ENCODE peak calls at places on chromosomes 11 and 22, in five cellular contexts. One of them, this sample, is unnamed.
A peak's percentile ranks its signal among the peaks of the same experiment; 100 is the strongest.

GRCh38 chr11:66851698-66852465 is 5.0 kb upstream of the LRFN4 start:
- DNase-seq in OCI-LY7: peak; percentile 70
- DNase-seq in astrocyte of the cerebellum: no peak
- DNase-seq in naive thymus-derived CD4-positive, alpha-beta T cell: no peak
- DNase-seq in BJ: no peak
- DNase-seq in this sample: no peak

GRCh38 chr11:134719397-134719796 is 307.4 kb upstream of the B3GAT1 start:
- DNase-seq in OCI-LY7: no peak
- DNase-seq in naive thymus-derived CD4-positive, alpha-beta T cell: no peak
- DNase-seq in BJ: no peak
- DNase-seq in astrocyte of the cerebellum: no peak
- DNase-seq in this sample: no peak

GRCh38 chr11:86274503-86274902 is 27.5 kb upstream of the HIKESHI start:
- DNase-seq in BJ: no peak
- DNase-seq in naive thymus-derived CD4-positive, alpha-beta T cell: no peak
- DNase-seq in astrocyte of the cerebellum: no peak
- DNase-seq in OCI-LY7: no peak
- DNase-seq in this sample: no peak

GRCh38 chr22:48663297-48663696 is 1164.4 kb downstream of the BRD1 start:
- DNase-seq in OCI-LY7: peak; percentile 10
- DNase-seq in naive thymus-derived CD4-positive, alpha-beta T cell: no peak
- DNase-seq in astrocyte of the cerebellum: no peak
- DNase-seq in BJ: no peak
- DNase-seq in this sample: no peak

GRCh38 chr11:87036756-87037449 is 831 bp upstream of the TMEM135 start:
- DNase-seq in BJ: no peak
- DNase-seq in naive thymus-derived CD4-positive, alpha-beta T cell: no peak
- DNase-seq in astrocyte of the cerebellum: no peak
- DNase-seq in OCI-LY7: peak; percentile 31
- DNase-seq in this sample: no peak

GRCh38 chr11:69637956-69638871 is 2.7 kb upstream of the CCND1 start:
- DNase-seq in OCI-LY7: no peak
- DNase-seq in astrocyte of the cerebellum: no peak
- DNase-seq in BJ: no peak
- DNase-seq in naive thymus-derived CD4-positive, alpha-beta T cell: no peak
- DNase-seq in this sample: no peak

GRCh38 chr22:43782448-43782847 is 29.7 kb downstream of the EFCAB6 start:
- DNase-seq in BJ: no peak
- DNase-seq in OCI-LY7: no peak
- DNase-seq in astrocyte of the cerebellum: no peak
- DNase-seq in naive thymus-derived CD4-positive, alpha-beta T cell: no peak
- DNase-seq in this sample: no peak

GRCh38 chr11:93054881-93055280 is 85.4 kb downstream of the MTNR1B start:
- DNase-seq in BJ: peak; percentile 77
- DNase-seq in astrocyte of the cerebellum: peak; percentile 78
- DNase-seq in OCI-LY7: no peak
- DNase-seq in naive thymus-derived CD4-positive, alpha-beta T cell: no peak
- DNase-seq in this sample: peak; percentile 86

GRCh38 chr11:96098511-96099241 is 174.8 kb upstream of the MTMR2 start:
- DNase-seq in astrocyte of the cerebellum: no peak
- DNase-seq in OCI-LY7: no peak
- DNase-seq in naive thymus-derived CD4-positive, alpha-beta T cell: no peak
- DNase-seq in BJ: no peak
- DNase-seq in this sample: no peak

GRCh38 chr11:9688716-9689511 is 25.0 kb downstream of the SWAP70 start:
- DNase-seq in astrocyte of the cerebellum: peak; percentile 80
- DNase-seq in naive thymus-derived CD4-positive, alpha-beta T cell: no peak
- DNase-seq in OCI-LY7: peak; percentile 87
- DNase-seq in BJ: peak; percentile 30
- DNase-seq in this sample: peak; percentile 41

GRCh38 chr11:5719703-5720495 is 16.3 kb upstream of the OR56B1 start:
- DNase-seq in astrocyte of the cerebellum: no peak
- DNase-seq in OCI-LY7: no peak
- DNase-seq in BJ: no peak
- DNase-seq in naive thymus-derived CD4-positive, alpha-beta T cell: no peak
- DNase-seq in this sample: no peak

GRCh38 chr11:124075841-124076571 is 34.9 kb upstream of the OR10G7 start:
- DNase-seq in astrocyte of the cerebellum: no peak
- DNase-seq in BJ: no peak
- DNase-seq in naive thymus-derived CD4-positive, alpha-beta T cell: no peak
- DNase-seq in OCI-LY7: no peak
- DNase-seq in this sample: no peak

GRCh38 chr22:24060375-24060788 is 49.3 kb downstream of the CABIN1 start:
- DNase-seq in astrocyte of the cerebellum: peak; percentile 93
- DNase-seq in naive thymus-derived CD4-positive, alpha-beta T cell: no peak
- DNase-seq in BJ: peak; percentile 74
- DNase-seq in OCI-LY7: no peak
- DNase-seq in this sample: peak; percentile 64

GRCh38 chr11:77137421-77137820 is 9.4 kb downstream of the MYO7A start:
- DNase-seq in BJ: no peak
- DNase-seq in astrocyte of the cerebellum: no peak
- DNase-seq in OCI-LY7: no peak
- DNase-seq in naive thymus-derived CD4-positive, alpha-beta T cell: no peak
- DNase-seq in this sample: no peak

GRCh38 chr11:77136784-77137420 is 8.9 kb downstream of the MYO7A start:
- DNase-seq in naive thymus-derived CD4-positive, alpha-beta T cell: no peak
- DNase-seq in astrocyte of the cerebellum: no peak
- DNase-seq in BJ: no peak
- DNase-seq in OCI-LY7: no peak
- DNase-seq in this sample: no peak

GRCh38 chr11:77136074-77136473 is 8.0 kb downstream of the MYO7A start:
- DNase-seq in naive thymus-derived CD4-positive, alpha-beta T cell: no peak
- DNase-seq in OCI-LY7: no peak
- DNase-seq in BJ: no peak
- DNase-seq in astrocyte of the cerebellum: no peak
- DNase-seq in this sample: no peak

GRCh38 chr11:77139201-77139600 is 11.2 kb downstream of the MYO7A start:
- DNase-seq in OCI-LY7: no peak
- DNase-seq in naive thymus-derived CD4-positive, alpha-beta T cell: no peak
- DNase-seq in BJ: no peak
- DNase-seq in astrocyte of the cerebellum: no peak
- DNase-seq in this sample: no peak

DNA sequence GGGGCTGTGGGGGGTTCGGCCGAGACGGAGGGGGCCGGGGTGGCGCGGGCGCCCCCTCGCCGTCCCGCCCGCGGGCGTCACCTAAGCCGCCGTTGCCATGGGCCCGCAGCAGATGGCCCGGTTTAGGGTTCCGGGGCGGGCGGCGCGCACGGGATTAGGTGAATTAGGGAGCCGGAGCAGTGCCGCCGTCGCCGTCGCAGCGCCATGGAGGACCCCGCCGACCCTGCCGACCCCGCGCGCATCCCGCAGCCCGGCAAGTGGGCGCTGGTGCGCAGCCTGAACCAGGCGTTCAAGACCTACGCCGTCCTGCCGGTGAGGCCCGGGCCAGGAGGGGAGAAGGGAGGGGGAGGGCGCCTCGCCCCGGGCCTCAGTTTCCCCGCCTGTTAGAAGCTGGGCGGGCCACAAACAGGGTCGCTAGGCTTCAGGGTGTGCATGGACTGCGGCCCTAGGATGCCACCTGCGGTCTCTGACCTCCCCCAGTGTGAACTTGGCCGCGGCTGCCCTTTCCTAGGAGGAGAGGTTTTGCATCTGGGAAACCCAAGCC is 10.1 kb downstream of the MYO7A start:
- DNase-seq in naive thymus-derived CD4-positive, alpha-beta T cell: no peak
- DNase-seq in BJ: no peak
- DNase-seq in OCI-LY7: no peak
- DNase-seq in astrocyte of the cerebellum: no peak
- DNase-seq in this sample: no peak
- H3K4me3 ChIP-seq in naive thymus-derived CD4-positive, alpha-beta T cell: no peak overlapping the region
- H3K4me3 ChIP-seq in BJ: no peak overlapping the region
- H3K4me3 ChIP-seq in OCI-LY7: no peak overlapping the region
- H3K4me3 ChIP-seq in astrocyte of the cerebellum: no peak overlapping the region
- H3K4me3 ChIP-seq in this sample: no peak overlapping the region

GRCh38 chr11:825366-826231 is 2.1 kb upstream of the CRACR2B start:
- DNase-seq in OCI-LY7: no peak
- DNase-seq in astrocyte of the cerebellum: no peak
- DNase-seq in naive thymus-derived CD4-positive, alpha-beta T cell: no peak
- DNase-seq in BJ: no peak
- DNase-seq in this sample: no peak

GRCh38 chr11:827861-828167 is at the start of gene CRACR2B:
- DNase-seq in OCI-LY7: no peak
- DNase-seq in BJ: no peak
- DNase-seq in astrocyte of the cerebellum: no peak
- DNase-seq in naive thymus-derived CD4-positive, alpha-beta T cell: no peak
- DNase-seq in this sample: no peak

GRCh38 chr11:828501-829115 is 889 bp downstream of the CRACR2B start:
- DNase-seq in OCI-LY7: no peak
- DNase-seq in astrocyte of the cerebellum: no peak
- DNase-seq in naive thymus-derived CD4-positive, alpha-beta T cell: no peak
- DNase-seq in BJ: no peak
- DNase-seq in this sample: no peak

GRCh38 chr11:827146-827860 is 416 bp upstream of the CRACR2B start:
- DNase-seq in naive thymus-derived CD4-positive, alpha-beta T cell: no peak
- DNase-seq in OCI-LY7: peak; percentile 43
- DNase-seq in astrocyte of the cerebellum: no peak
- DNase-seq in BJ: no peak
- DNase-seq in this sample: no peak

DNA sequence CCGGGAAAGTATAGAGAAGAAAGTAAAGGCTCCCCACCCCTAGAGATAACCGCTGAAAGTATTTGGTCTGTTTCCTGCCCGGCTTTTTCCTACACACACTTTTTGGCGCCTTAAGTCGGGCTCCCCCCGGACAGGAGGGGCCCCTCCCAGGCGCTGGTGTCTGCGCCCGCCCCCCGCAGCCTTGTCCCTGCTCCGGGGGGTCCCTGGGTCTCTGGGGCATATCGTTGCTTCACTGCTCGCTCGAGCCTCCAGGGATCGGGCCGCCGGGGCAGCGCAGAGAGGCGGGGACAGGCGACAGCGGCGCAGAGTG is 928 bp upstream of the CRACR2B start:
- DNase-seq in naive thymus-derived CD4-positive, alpha-beta T cell: no peak
- DNase-seq in OCI-LY7: no peak
- DNase-seq in astrocyte of the cerebellum: no peak
- DNase-seq in BJ: no peak
- DNase-seq in this sample: no peak
- H3K4me3 ChIP-seq in naive thymus-derived CD4-positive, alpha-beta T cell: peak overlapping the region; percentile 37
- H3K4me3 ChIP-seq in OCI-LY7: peak overlapping the region; percentile 62
- H3K4me3 ChIP-seq in astrocyte of the cerebellum: peak overlapping the region; percentile 21
- H3K4me3 ChIP-seq in BJ: peak overlapping the region; percentile 25
- H3K4me3 ChIP-seq in this sample: peak overlapping the region; percentile 14

GRCh38 chr11:1151366-1152315 is 6.1 kb upstream of the MUC5AC start:
- DNase-seq in naive thymus-derived CD4-positive, alpha-beta T cell: no peak
- DNase-seq in BJ: no peak
- DNase-seq in OCI-LY7: no peak
- DNase-seq in astrocyte of the cerebellum: no peak
- DNase-seq in this sample: no peak

GRCh38 chr11:1153105-1153950 is 4.4 kb upstream of the MUC5AC start:
- DNase-seq in naive thymus-derived CD4-positive, alpha-beta T cell: no peak
- DNase-seq in OCI-LY7: no peak
- DNase-seq in BJ: no peak
- DNase-seq in astrocyte of the cerebellum: no peak
- DNase-seq in this sample: no peak

GRCh38 chr11:1153951-1154487 is 3.7 kb upstream of the MUC5AC start:
- DNase-seq in BJ: peak; percentile 71
- DNase-seq in OCI-LY7: no peak
- DNase-seq in astrocyte of the cerebellum: peak; percentile 72
- DNase-seq in naive thymus-derived CD4-positive, alpha-beta T cell: no peak
- DNase-seq in this sample: peak; percentile 82

GRCh38 chr11:1150769-1151365 is 6.9 kb upstream of the MUC5AC start:
- DNase-seq in naive thymus-derived CD4-positive, alpha-beta T cell: no peak
- DNase-seq in astrocyte of the cerebellum: no peak
- DNase-seq in OCI-LY7: no peak
- DNase-seq in BJ: no peak
- DNase-seq in this sample: no peak

DNA sequence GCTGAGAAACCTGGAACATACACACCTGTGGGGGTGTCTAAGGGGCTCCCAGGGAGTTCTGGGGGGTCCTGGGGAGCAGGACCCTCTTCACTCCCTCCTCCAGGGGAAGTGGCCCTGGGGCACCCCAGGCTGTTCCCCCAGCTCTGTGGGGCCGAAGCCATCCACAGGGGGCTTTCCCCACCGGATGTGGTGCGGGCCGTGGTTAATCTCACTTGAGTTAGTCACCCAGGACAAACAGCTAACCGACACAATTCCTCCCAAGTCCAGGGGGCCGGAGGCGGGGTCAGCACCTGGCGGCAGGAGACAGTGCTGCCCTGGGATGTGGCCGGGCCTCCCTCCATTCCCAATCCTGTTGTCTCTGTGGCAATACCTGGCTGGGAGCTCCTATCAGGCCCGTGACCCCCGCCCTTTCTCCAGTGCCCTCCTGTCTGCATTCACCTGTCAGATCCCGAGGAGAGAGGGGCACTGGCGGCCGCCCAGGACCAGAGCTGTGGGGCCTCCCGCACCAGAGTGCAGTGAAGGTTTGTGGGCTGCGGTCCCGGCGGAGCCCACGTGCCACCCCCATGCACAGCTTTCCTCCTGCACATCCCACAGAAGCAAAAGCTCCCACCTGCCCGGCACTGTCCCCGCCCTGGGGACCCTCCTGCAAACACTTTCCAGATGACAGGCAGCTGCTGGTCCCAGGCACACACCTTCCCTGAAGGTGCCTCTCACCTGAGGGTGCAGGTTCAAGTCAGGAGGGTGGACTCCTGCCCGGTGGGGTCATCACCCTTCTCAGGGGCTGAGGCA is 5.2 kb upstream of the MUC5AC start:
- DNase-seq in naive thymus-derived CD4-positive, alpha-beta T cell: no peak
- DNase-seq in astrocyte of the cerebellum: peak; percentile 29
- DNase-seq in OCI-LY7: no peak
- DNase-seq in BJ: no peak
- DNase-seq in this sample: no peak
- H3K4me3 ChIP-seq in naive thymus-derived CD4-positive, alpha-beta T cell: no peak overlapping the region
- H3K4me3 ChIP-seq in astrocyte of the cerebellum: no peak overlapping the region
- H3K4me3 ChIP-seq in OCI-LY7: no peak overlapping the region
- H3K4me3 ChIP-seq in BJ: no peak overlapping the region
- H3K4me3 ChIP-seq in this sample: no peak overlapping the region

DNA sequence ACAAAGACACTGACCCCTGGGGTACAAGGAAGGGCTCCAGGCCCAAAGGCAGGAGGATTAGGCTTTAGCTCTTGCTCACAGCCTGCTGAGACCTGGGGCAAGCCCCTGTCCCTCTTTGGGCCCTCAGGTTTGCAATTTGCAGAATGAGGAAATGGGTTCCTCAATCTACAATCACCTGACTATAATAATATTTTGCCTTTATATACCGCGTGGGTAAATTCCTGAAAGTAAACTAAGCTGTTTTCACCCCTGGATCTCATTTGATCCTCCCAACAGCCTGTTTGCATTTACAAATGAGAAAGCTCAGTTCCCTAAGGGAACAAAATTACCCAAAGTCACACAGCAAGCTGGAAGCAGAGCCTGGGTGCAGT is 781 bp downstream of the STARD10 start:
- DNase-seq in naive thymus-derived CD4-positive, alpha-beta T cell: no peak
- DNase-seq in OCI-LY7: peak; percentile 27
- DNase-seq in BJ: no peak
- DNase-seq in astrocyte of the cerebellum: no peak
- DNase-seq in this sample: no peak
- H3K4me3 ChIP-seq in naive thymus-derived CD4-positive, alpha-beta T cell: peak overlapping the region; percentile 89
- H3K4me3 ChIP-seq in OCI-LY7: peak overlapping the region; percentile 70
- H3K4me3 ChIP-seq in BJ: no peak overlapping the region
- H3K4me3 ChIP-seq in astrocyte of the cerebellum: no peak overlapping the region
- H3K4me3 ChIP-seq in this sample: no peak overlapping the region

This sample was measured in AG09309.